ENCODE peak calls at places on chromosomes 3 and 15, in eight cellular contexts. W is endothelial cell of umbilical vein, F is WERI-Rb-1, G is SJSA1, C is ovary, D is uterus, O is GM23248, K is K562. E is an unnamed sample.

GRCh38 chr3:67515778-67516177 is 138.6 kb downstream of the SUCLG2 start:
- DNase-seq in G (no peak), W (peak), C (no peak), F (peak), D (no peak), K (no peak), O (no peak), E (no peak)

GRCh38 chr3:25540187-25540765 is 112.2 kb downstream of the RARB start:
- DNase-seq in K (no peak), G (no peak), D (no peak), W (no peak), O (no peak), C (no peak), F (peak), E (no peak)

GRCh38 chr15:40234783-40235182 is 4.1 kb upstream of the PAK6 start:
- DNase-seq in O (no peak), K (peak), C (no peak), W (no peak), F (no peak), G (no peak), D (no peak), E (no peak)

GRCh38 chr3:99872633-99873254 is 55.1 kb downstream of the CMSS1 start:
- DNase-seq in D (no peak), F (no peak), C (no peak), K (peak), O (peak), W (peak), G (no peak), E (no peak)

GRCh38 chr15:70867911-70868467 is 14.0 kb upstream of the LARP6 start:
- DNase-seq in K (no peak), C (peak), F (no peak), G (no peak), O (peak), W (peak), D (peak), E (no peak)

GRCh38 chr3:115855911-115856310 is 232.6 kb downstream of the GAP43 start:
- DNase-seq in O (peak), G (no peak), C (no peak), W (no peak), K (no peak), D (no peak), F (no peak), E (no peak)

GRCh38 chr15:41558400-41559238 is at the start of gene TYRO3:
- DNase-seq in D (peak), F (peak), K (peak), G (no peak), W (peak), O (peak), C (peak), E (peak)

GRCh38 chr15:41869770-41870688 is 23.8 kb downstream of the SPTBN5 start:
- DNase-seq in F (no peak), K (no peak), G (no peak), C (no peak), W (no peak), D (no peak), O (no peak), E (no peak)

GRCh38 chr3:191333481-191333880 is 3.2 kb upstream of the UTS2B start:
- DNase-seq in O (no peak), D (no peak), K (no peak), G (no peak), F (no peak), C (no peak), W (no peak), E (no peak)

GRCh38 chr3:196202516-196202970 is 8.7 kb downstream of the ZDHHC19 start:
- DNase-seq in O (peak), D (no peak), G (no peak), K (no peak), F (no peak), W (no peak), C (peak), E (no peak)

GRCh38 chr15:68930268-68931022 is at the start of gene SPESP1:
- DNase-seq in D (peak), O (peak), G (no peak), W (peak), K (no peak), F (no peak), C (peak), E (no peak)

DNA sequence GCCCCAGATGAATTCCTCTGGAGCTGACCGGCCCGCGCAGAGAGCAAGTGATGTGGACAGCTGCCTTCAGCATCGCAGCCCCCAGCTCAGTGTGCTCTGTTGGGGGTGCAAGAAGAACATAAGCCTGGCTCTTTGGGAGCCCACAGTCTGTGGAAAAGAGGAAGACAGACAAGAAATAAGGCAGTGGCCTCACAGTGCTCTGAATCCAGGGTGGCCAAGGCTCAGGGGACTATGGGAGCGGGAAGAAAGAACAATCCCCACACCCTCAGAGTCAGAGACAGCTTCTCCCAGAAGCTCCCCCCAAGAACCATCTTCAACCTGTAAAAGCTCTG is 277 bp upstream of the HDDC3 start:
- DNase-seq in O (no peak), D (no peak), G (no peak), W (no peak), F (no peak), C (no peak), K (no peak), E (no peak)
- H3K27ac ChIP-seq in O (no peak), D (peak), G (no peak), W (no peak), F (no peak), C (peak), K (peak), E (peak)

GRCh38 chr3:125351152-125351551 is 24.0 kb downstream of the ZNF148 start:
- DNase-seq in K (no peak), G (no peak), C (no peak), D (no peak), W (no peak), O (no peak), F (no peak), E (no peak)

GRCh38 chr3:125353128-125353527 is 22.0 kb downstream of the ZNF148 start:
- DNase-seq in O (no peak), K (no peak), C (no peak), D (no peak), W (no peak), G (no peak), F (no peak), E (no peak)

GRCh38 chr3:125350597-125350996 is 24.5 kb downstream of the ZNF148 start:
- DNase-seq in O (no peak), D (no peak), K (no peak), G (no peak), F (no peak), W (peak), C (no peak), E (no peak)

GRCh38 chr3:125353659-125354058 is 21.5 kb downstream of the ZNF148 start:
- DNase-seq in C (no peak), D (no peak), F (no peak), G (no peak), K (no peak), W (no peak), O (no peak), E (no peak)

GRCh38 chr3:125351814-125352456 is 23.2 kb downstream of the ZNF148 start:
- DNase-seq in K (no peak), C (no peak), F (no peak), W (peak), D (no peak), G (peak), O (peak), E (no peak)
- H3K27ac ChIP-seq in K (peak), C (no peak), F (no peak), W (peak), D (no peak), G (no peak), O (peak), E (no peak)

DNA sequence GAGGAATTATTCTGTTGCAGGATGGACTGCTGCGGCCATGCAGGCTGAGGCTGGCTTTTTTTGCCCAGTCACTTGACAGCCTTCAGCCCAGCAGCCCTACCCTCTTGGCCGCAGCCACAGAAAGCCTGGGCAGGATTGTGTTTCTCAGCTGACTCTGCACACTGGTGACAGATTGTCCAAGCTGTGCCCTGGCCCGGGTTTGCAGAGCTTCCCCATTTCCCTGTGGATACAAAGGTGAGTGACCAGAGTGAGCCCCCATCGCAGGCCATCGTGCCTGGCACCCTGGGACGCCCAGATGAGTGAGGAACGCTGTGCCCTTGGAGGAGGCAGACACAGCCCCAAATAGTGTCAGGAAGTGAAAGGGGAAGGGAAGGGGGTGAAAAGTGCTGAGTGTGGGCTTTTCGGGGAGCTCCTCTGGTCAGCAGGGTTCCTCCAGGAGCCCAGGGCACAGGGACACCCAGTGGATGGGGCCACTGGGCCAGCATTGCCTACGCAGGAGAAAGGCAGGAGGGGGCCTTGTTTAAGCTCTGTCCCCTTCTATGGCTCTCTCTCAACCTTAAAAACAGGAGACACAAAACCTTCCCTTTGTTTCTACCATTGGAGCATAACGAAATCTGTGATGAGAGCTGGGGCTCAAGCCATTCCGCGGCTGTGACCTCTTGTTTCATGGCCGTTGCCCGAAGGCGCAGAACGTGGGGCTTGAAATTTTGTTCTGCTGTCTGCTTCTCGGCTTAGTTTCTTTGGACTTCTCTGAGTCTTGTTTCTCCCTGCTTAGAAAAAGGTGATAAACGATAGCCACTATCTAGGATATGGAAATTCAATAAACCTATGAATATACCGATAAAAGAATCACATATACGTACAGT is 91.5 kb upstream of the MEF2A start:
- DNase-seq in G (no peak), C (no peak), D (no peak), K (no peak), W (no peak), F (no peak), O (no peak), E (no peak)
- H3K27ac ChIP-seq in G (no peak), C (no peak), D (peak), K (no peak), W (no peak), F (no peak), O (no peak), E (no peak)

DNA sequence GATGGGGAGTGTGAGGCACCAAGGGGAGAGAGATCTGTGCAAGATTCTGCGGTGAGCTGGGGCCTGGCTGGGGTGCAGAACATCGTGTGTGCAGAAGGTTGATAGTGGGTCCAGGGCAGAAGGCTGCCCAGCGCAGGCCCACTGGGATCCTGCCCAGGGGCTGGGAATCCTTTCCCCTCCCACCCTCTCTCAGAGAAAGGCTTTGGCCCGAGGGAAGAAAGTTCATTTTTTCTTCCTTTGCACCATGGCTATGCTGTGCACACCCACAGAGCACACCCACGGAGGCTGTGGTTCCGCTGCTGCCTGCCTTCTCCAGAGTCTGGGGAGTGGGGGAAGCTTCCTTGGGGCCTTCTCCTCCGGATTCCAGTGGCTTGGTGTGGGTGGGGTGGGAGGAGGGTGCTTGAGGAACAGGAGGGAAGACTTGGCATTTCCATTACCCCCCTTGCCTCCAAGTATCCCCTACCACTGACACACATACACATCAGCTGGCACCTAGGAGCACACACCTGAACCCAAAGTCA is 7.0 kb upstream of the PRKCD start:
- DNase-seq in G (no peak), F (no peak), D (no peak), C (no peak), K (no peak), W (no peak), O (no peak), E (no peak)
- H3K27ac ChIP-seq in G (no peak), F (peak), D (no peak), C (no peak), K (no peak), W (no peak), O (no peak), E (no peak)

GRCh38 chr3:45800611-45801010 is 4.3 kb upstream of the SLC6A20 start:
- DNase-seq in D (no peak), G (no peak), F (no peak), W (no peak), O (no peak), C (no peak), K (no peak), E (no peak)
- H3K27ac ChIP-seq in D (no peak), G (no peak), F (no peak), W (no peak), O (no peak), C (no peak), K (no peak), E (no peak)

DNA sequence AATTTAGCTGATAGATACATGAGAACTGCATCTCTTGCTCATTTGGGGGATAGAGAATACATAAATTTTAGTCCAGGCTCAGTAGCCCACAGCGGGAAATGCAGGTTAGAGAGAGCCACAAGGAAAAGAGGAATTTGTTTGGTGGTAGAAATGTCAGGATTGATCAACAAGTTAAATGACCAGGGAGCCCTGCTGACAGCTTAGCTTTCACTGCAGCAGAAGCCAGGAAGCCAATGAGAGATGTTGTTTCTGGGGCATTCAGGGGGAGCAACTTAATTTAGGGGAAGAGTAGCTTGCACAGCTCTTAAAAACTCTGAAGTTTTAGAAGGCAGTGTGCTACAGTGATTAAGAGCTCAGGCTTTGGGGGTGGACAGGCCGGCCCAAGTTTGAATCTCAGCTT is 22.7 kb downstream of the ARHGEF26 start:
- DNase-seq in G (no peak), F (no peak), D (no peak), O (no peak), W (no peak), C (no peak), K (no peak), E (no peak)
- H3K27ac ChIP-seq in G (no peak), F (no peak), D (no peak), O (no peak), W (no peak), C (no peak), K (no peak), E (no peak)

DNA sequence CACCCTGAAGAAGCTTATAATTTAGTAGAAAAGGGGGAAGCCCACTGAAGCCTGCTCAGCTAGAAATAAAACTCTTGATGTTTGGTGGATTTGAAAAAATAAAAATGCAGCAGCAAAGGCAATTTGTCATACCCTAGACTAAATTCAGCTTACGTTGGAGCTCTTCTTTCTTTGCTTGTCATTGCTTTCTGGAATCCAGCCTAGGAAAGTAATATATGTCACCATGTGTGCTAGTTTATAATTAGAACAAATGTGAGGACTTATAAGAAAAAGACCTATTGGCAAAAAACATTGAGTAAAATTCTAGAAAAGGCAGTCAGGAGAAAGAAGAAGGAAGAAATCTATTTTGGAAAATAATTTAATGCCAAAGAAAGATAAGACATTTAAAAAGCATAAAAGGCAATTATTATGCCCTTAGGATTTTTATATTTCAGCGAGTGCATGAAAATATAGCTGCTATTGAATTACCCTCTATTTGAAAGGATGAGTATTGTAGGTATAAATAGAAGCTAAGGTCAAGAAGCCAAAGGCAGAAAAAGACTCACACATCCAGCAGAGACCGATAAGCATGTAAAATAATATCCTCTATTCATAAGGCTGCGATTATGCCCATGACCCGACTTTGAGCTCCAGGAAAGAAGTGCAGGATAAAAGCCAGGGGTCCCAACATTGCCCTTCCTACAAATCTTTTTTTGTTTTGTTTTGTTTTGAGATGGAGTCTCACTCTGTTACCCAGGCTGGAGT is 10.6 kb upstream of the BTBD1 start:
- DNase-seq in F (no peak), D (no peak), W (no peak), G (no peak), O (no peak), C (no peak), K (no peak), E (no peak)
- H3K27ac ChIP-seq in F (no peak), D (no peak), W (no peak), G (no peak), O (no peak), C (no peak), K (no peak), E (no peak)

DNA sequence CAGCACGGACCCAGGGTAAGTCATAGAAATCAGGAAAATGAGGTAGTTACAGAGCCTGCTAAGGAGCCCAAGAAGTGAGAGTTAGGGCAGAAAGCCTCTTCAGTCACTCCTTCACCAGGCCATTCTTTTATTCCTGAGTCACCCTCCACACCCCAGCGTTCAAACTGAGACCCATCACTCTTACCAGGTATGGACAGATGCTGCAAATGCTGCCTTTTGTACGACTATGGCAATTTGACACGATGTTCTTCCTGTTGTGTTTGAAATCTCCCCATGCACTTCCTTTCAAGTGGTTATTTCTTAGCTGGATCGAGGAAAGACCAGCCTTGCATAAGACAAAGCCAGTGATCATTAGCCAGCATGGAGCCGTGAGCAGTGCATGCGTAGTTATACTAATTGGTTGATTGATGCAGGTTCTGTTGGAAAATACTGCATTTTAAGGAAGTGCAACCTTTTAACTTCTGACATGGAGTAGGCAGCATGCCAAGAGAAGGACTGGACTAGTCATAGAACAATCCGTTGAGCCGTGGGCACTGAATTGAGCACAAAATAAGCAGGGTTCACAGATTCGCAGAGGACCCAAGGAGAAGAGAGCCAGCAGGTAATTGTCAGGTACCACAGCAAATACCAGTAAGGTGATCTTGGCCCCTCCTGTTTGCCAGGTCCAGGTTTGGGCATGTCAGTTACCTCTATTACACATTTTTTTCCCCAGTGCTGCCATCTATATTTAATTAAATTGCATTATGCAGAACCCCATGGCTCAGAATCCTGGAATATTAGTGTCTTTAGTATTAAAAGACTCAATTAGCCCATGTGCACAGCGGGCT is 28.9 kb upstream of the BCL6 start:
- DNase-seq in O (no peak), F (no peak), C (no peak), W (no peak), K (no peak), G (no peak), D (no peak), E (peak)
- H3K27ac ChIP-seq in O (no peak), F (no peak), C (no peak), W (no peak), K (no peak), G (no peak), D (no peak), E (peak)

GRCh38 chr3:149384167-149384566 is 6.7 kb upstream of the TM4SF1 start:
- DNase-seq in F (no peak), D (no peak), G (no peak), C (no peak), O (no peak), W (no peak), K (no peak), E (no peak)

GRCh38 chr3:149383703-149384102 is 6.3 kb upstream of the TM4SF1 start:
- DNase-seq in D (no peak), F (no peak), W (no peak), G (no peak), O (no peak), K (no peak), C (no peak), E (no peak)

GRCh38 chr3:149385617-149386298 is 8.3 kb upstream of the TM4SF1 start:
- DNase-seq in W (no peak), G (peak), F (no peak), O (no peak), K (no peak), C (no peak), D (no peak), E (no peak)

GRCh38 chr3:149386299-149386606 is 8.8 kb upstream of the TM4SF1 start:
- DNase-seq in F (no peak), D (no peak), C (no peak), O (no peak), W (no peak), G (no peak), K (no peak), E (no peak)

DNA sequence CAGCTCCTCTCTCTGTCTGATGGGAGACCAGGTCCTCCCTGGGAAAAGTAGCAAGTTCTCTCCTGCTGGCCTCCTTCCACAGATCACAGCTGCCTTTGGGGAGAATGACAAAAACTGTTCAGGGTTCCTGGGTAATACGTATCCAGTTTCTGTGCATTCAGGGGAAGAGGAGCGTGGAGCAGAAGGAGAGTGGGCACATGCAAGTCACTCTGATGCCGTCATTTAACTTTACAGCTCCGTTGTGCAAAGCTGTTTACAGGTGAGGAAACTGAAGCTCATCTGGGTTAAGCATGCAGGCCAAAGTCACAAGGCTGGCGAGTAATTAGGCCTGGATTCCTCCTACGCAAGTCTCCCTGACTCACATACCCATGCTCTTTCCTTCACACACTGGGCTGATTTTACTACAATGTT is 7.5 kb upstream of the TM4SF1 start:
- DNase-seq in O (peak), F (no peak), C (no peak), D (peak), K (no peak), G (peak), W (no peak), E (no peak)
- H3K27ac ChIP-seq in O (peak), F (no peak), C (no peak), D (peak), K (no peak), G (peak), W (no peak), E (no peak)